ENCODE peak calls at places on chromosomes 1 and 21, in five cellular contexts. One of them, this sample, is unnamed.

GRCh38 chr1:228978486-228979324 is 243.4 kb downstream of the RHOU start:
- DNase-seq in GM23338: peak
- DNase-seq in fibroblast of the aortic adventitia: peak
- DNase-seq in foreskin fibroblast: peak
- DNase-seq in RWPE1: no peak
- DNase-seq in this sample: no peak

GRCh38 chr1:4379451-4380175 is 274.8 kb upstream of the AJAP1 start:
- DNase-seq in GM23338: no peak
- DNase-seq in fibroblast of the aortic adventitia: no peak
- DNase-seq in foreskin fibroblast: no peak
- DNase-seq in RWPE1: no peak
- DNase-seq in this sample: no peak

GRCh38 chr1:171741872-171742576 is at the start of gene VAMP4:
- DNase-seq in GM23338: peak
- DNase-seq in fibroblast of the aortic adventitia: peak
- DNase-seq in foreskin fibroblast: peak
- DNase-seq in RWPE1: peak
- DNase-seq in this sample: peak

GRCh38 chr1:212452323-212453155 is 19.8 kb downstream of the NENF start:
- DNase-seq in GM23338: no peak
- DNase-seq in fibroblast of the aortic adventitia: peak
- DNase-seq in foreskin fibroblast: peak
- DNase-seq in RWPE1: no peak
- DNase-seq in this sample: peak

GRCh38 chr1:88252745-88253144 is 431.3 kb upstream of the PKN2 start:
- DNase-seq in GM23338: no peak
- DNase-seq in fibroblast of the aortic adventitia: no peak
- DNase-seq in foreskin fibroblast: no peak
- DNase-seq in RWPE1: no peak
- DNase-seq in this sample: no peak

GRCh38 chr1:111990026-111990877 is 784 bp upstream of the KCND3 start:
- DNase-seq in GM23338: peak
- DNase-seq in fibroblast of the aortic adventitia: no peak
- DNase-seq in foreskin fibroblast: peak
- DNase-seq in RWPE1: no peak
- DNase-seq in this sample: no peak

GRCh38 chr1:26745191-26745590 is 42.6 kb upstream of the PIGV start:
- DNase-seq in GM23338: no peak
- DNase-seq in fibroblast of the aortic adventitia: no peak
- DNase-seq in foreskin fibroblast: no peak
- DNase-seq in RWPE1: no peak
- DNase-seq in this sample: no peak

GRCh38 chr1:151175910-151176309 is at the start of gene TMOD4:
- DNase-seq in GM23338: peak
- DNase-seq in fibroblast of the aortic adventitia: no peak
- DNase-seq in foreskin fibroblast: no peak
- DNase-seq in RWPE1: no peak
- DNase-seq in this sample: no peak

GRCh38 chr1:77126309-77126708 is 92.9 kb downstream of the PIGK start:
- DNase-seq in GM23338: peak
- DNase-seq in fibroblast of the aortic adventitia: peak
- DNase-seq in foreskin fibroblast: peak
- DNase-seq in RWPE1: peak
- DNase-seq in this sample: peak

GRCh38 chr21:24275613-24276012 is 1331.7 kb downstream of the MRPL39 start:
- DNase-seq in GM23338: no peak
- DNase-seq in fibroblast of the aortic adventitia: no peak
- DNase-seq in foreskin fibroblast: no peak
- DNase-seq in RWPE1: no peak
- DNase-seq in this sample: no peak

GRCh38 chr1:208785629-208786028 is 541.4 kb upstream of the PLXNA2 start:
- DNase-seq in GM23338: no peak
- DNase-seq in fibroblast of the aortic adventitia: no peak
- DNase-seq in foreskin fibroblast: no peak
- DNase-seq in RWPE1: no peak
- DNase-seq in this sample: no peak

GRCh38 chr1:93878501-93878888 is 511 bp downstream of the DNTTIP2 start:
- DNase-seq in GM23338: peak
- DNase-seq in fibroblast of the aortic adventitia: peak
- DNase-seq in foreskin fibroblast: no peak
- DNase-seq in RWPE1: peak
- DNase-seq in this sample: no peak

GRCh38 chr1:155466996-155467395 is 95.6 kb downstream of the ASH1L start:
- DNase-seq in GM23338: no peak
- DNase-seq in fibroblast of the aortic adventitia: peak
- DNase-seq in foreskin fibroblast: peak
- DNase-seq in RWPE1: peak
- DNase-seq in this sample: peak

GRCh38 chr1:223824712-223825111 is 21.0 kb downstream of the TP53BP2 start:
- DNase-seq in GM23338: no peak
- DNase-seq in fibroblast of the aortic adventitia: no peak
- DNase-seq in foreskin fibroblast: no peak
- DNase-seq in RWPE1: no peak
- DNase-seq in this sample: no peak

GRCh38 chr1:183693521-183693920 is 40.4 kb upstream of the APOBEC4 start:
- DNase-seq in GM23338: no peak
- DNase-seq in fibroblast of the aortic adventitia: no peak
- DNase-seq in foreskin fibroblast: no peak
- DNase-seq in RWPE1: no peak
- DNase-seq in this sample: no peak

GRCh38 chr1:34320081-34320480 is 143.4 kb downstream of the C1orf94 start:
- DNase-seq in GM23338: no peak
- DNase-seq in fibroblast of the aortic adventitia: peak
- DNase-seq in foreskin fibroblast: peak
- DNase-seq in RWPE1: no peak
- DNase-seq in this sample: no peak

GRCh38 chr1:233368784-233369120 is 41.2 kb downstream of the MAP3K21 start:
- DNase-seq in GM23338: no peak
- DNase-seq in fibroblast of the aortic adventitia: no peak
- DNase-seq in foreskin fibroblast: no peak
- DNase-seq in RWPE1: no peak
- DNase-seq in this sample: no peak

GRCh38 chr21:26801524-26801923 is 43.7 kb downstream of the ADAMTS1 start:
- DNase-seq in GM23338: no peak
- DNase-seq in fibroblast of the aortic adventitia: peak
- DNase-seq in foreskin fibroblast: peak
- DNase-seq in RWPE1: no peak
- DNase-seq in this sample: no peak

GRCh38 chr1:220498188-220498587 is 29.7 kb upstream of the MARK1 start:
- DNase-seq in GM23338: no peak
- DNase-seq in fibroblast of the aortic adventitia: peak
- DNase-seq in foreskin fibroblast: peak
- DNase-seq in RWPE1: peak
- DNase-seq in this sample: no peak

GRCh38 chr21:14737922-14738321 is 191.8 kb upstream of the SAMSN1 start:
- DNase-seq in GM23338: peak
- DNase-seq in fibroblast of the aortic adventitia: peak
- DNase-seq in foreskin fibroblast: no peak
- DNase-seq in RWPE1: peak
- DNase-seq in this sample: peak

GRCh38 chr1:53130878-53131589 is 11.4 kb downstream of the SLC1A7 start:
- DNase-seq in GM23338: no peak
- DNase-seq in fibroblast of the aortic adventitia: no peak
- DNase-seq in foreskin fibroblast: no peak
- DNase-seq in RWPE1: no peak
- DNase-seq in this sample: no peak

GRCh38 chr1:231674575-231674974 is 48.0 kb downstream of the DISC1 start:
- DNase-seq in GM23338: no peak
- DNase-seq in fibroblast of the aortic adventitia: no peak
- DNase-seq in foreskin fibroblast: no peak
- DNase-seq in RWPE1: no peak
- DNase-seq in this sample: no peak

GRCh38 chr1:43552059-43552742 is 21.5 kb downstream of the PTPRF start:
- DNase-seq in GM23338: no peak
- DNase-seq in fibroblast of the aortic adventitia: no peak
- DNase-seq in foreskin fibroblast: no peak
- DNase-seq in RWPE1: no peak
- DNase-seq in this sample: no peak

GRCh38 chr1:43551396-43551888 is 20.8 kb downstream of the PTPRF start:
- DNase-seq in GM23338: no peak
- DNase-seq in fibroblast of the aortic adventitia: no peak
- DNase-seq in foreskin fibroblast: no peak
- DNase-seq in RWPE1: no peak
- DNase-seq in this sample: no peak

GRCh38 chr1:43552813-43553212 is 22.1 kb downstream of the PTPRF start:
- DNase-seq in GM23338: no peak
- DNase-seq in fibroblast of the aortic adventitia: peak
- DNase-seq in foreskin fibroblast: no peak
- DNase-seq in RWPE1: no peak
- DNase-seq in this sample: no peak

GRCh38 chr1:43549921-43550597 is 19.4 kb downstream of the PTPRF start:
- DNase-seq in GM23338: peak
- DNase-seq in fibroblast of the aortic adventitia: no peak
- DNase-seq in foreskin fibroblast: no peak
- DNase-seq in RWPE1: peak
- DNase-seq in this sample: no peak

GRCh38 chr1:43550598-43551246 is 20.0 kb downstream of the PTPRF start:
- DNase-seq in GM23338: peak
- DNase-seq in fibroblast of the aortic adventitia: no peak
- DNase-seq in foreskin fibroblast: no peak
- DNase-seq in RWPE1: no peak
- DNase-seq in this sample: no peak
- TF ChIP-seq CTCF in GM23338: no peak
- TF ChIP-seq CTCF in fibroblast of the aortic adventitia: no peak
- TF ChIP-seq CTCF in foreskin fibroblast: no peak
- TF ChIP-seq CTCF in RWPE1: no peak
- TF ChIP-seq CTCF in this sample: no peak

GRCh38 chr1:71721532-71721931 is 560.8 kb downstream of the NEGR1 start:
- DNase-seq in GM23338: peak
- DNase-seq in fibroblast of the aortic adventitia: no peak
- DNase-seq in foreskin fibroblast: no peak
- DNase-seq in RWPE1: no peak
- DNase-seq in this sample: no peak
- TF ChIP-seq CTCF in GM23338: peak
- TF ChIP-seq CTCF in fibroblast of the aortic adventitia: no peak
- TF ChIP-seq CTCF in foreskin fibroblast: no peak
- TF ChIP-seq CTCF in RWPE1: no peak
- TF ChIP-seq CTCF in this sample: no peak

GRCh38 chr21:40829308-40829707 is 17.6 kb downstream of the DSCAM start:
- DNase-seq in GM23338: no peak
- DNase-seq in fibroblast of the aortic adventitia: no peak
- DNase-seq in foreskin fibroblast: no peak
- DNase-seq in RWPE1: no peak
- DNase-seq in this sample: no peak

GRCh38 chr21:40835179-40835694 is 11.7 kb downstream of the DSCAM start:
- DNase-seq in GM23338: no peak
- DNase-seq in fibroblast of the aortic adventitia: no peak
- DNase-seq in foreskin fibroblast: no peak
- DNase-seq in RWPE1: no peak
- DNase-seq in this sample: no peak

GRCh38 chr21:40830836-40831235 is 16.1 kb downstream of the DSCAM start:
- DNase-seq in GM23338: no peak
- DNase-seq in fibroblast of the aortic adventitia: no peak
- DNase-seq in foreskin fibroblast: no peak
- DNase-seq in RWPE1: no peak
- DNase-seq in this sample: no peak

GRCh38 chr21:40829791-40830190 is 17.2 kb downstream of the DSCAM start:
- DNase-seq in GM23338: no peak
- DNase-seq in fibroblast of the aortic adventitia: no peak
- DNase-seq in foreskin fibroblast: no peak
- DNase-seq in RWPE1: no peak
- DNase-seq in this sample: no peak

DNA sequence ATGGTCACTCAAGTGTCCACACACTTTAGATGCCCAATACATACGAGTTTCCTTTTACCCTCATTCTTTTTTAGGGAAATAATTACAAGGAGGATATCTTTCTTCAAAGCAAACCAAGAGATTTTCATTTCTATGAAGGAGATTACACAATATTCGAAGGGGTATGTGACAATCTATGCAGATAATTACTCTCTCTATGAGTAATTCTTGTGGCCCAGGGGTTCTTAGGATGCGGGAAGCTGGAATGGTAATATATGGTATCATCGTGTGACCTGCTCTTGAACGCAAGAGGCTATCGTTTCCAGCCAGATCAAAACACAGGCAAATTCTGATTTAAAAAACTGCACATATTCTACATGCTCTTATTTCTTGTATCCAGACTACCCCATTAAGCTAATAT is 14.6 kb downstream of the DSCAM start:
- DNase-seq in GM23338: no peak
- DNase-seq in fibroblast of the aortic adventitia: no peak
- DNase-seq in foreskin fibroblast: no peak
- DNase-seq in RWPE1: no peak
- DNase-seq in this sample: no peak
- TF ChIP-seq CTCF in GM23338: no peak
- TF ChIP-seq CTCF in fibroblast of the aortic adventitia: no peak
- TF ChIP-seq CTCF in foreskin fibroblast: no peak
- TF ChIP-seq CTCF in RWPE1: no peak
- TF ChIP-seq CTCF in this sample: no peak

GRCh38 chr1:33297911-33298622 is 22.8 kb downstream of the A3GALT2 start:
- DNase-seq in GM23338: no peak
- DNase-seq in fibroblast of the aortic adventitia: no peak
- DNase-seq in foreskin fibroblast: no peak
- DNase-seq in RWPE1: no peak
- DNase-seq in this sample: no peak

GRCh38 chr1:33300673-33301072 is 20.2 kb downstream of the A3GALT2 start:
- DNase-seq in GM23338: no peak
- DNase-seq in fibroblast of the aortic adventitia: peak
- DNase-seq in foreskin fibroblast: peak
- DNase-seq in RWPE1: no peak
- DNase-seq in this sample: peak

GRCh38 chr1:33299461-33300155 is 21.3 kb downstream of the A3GALT2 start:
- DNase-seq in GM23338: no peak
- DNase-seq in fibroblast of the aortic adventitia: no peak
- DNase-seq in foreskin fibroblast: no peak
- DNase-seq in RWPE1: no peak
- DNase-seq in this sample: no peak

GRCh38 chr1:33296824-33297223 is 24.1 kb downstream of the A3GALT2 start:
- DNase-seq in GM23338: no peak
- DNase-seq in fibroblast of the aortic adventitia: no peak
- DNase-seq in foreskin fibroblast: no peak
- DNase-seq in RWPE1: no peak
- DNase-seq in this sample: no peak

GRCh38 chr1:33298623-33299277 is 22.1 kb downstream of the A3GALT2 start:
- DNase-seq in GM23338: peak
- DNase-seq in fibroblast of the aortic adventitia: peak
- DNase-seq in foreskin fibroblast: peak
- DNase-seq in RWPE1: peak
- DNase-seq in this sample: peak
- TF ChIP-seq CTCF in GM23338: peak
- TF ChIP-seq CTCF in fibroblast of the aortic adventitia: peak
- TF ChIP-seq CTCF in foreskin fibroblast: peak
- TF ChIP-seq CTCF in RWPE1: peak
- TF ChIP-seq CTCF in this sample: peak

This sample was measured in astrocyte of the cerebellum.